ENCODE peak calls at places on chromosomes 2 and 18, in four cellular contexts. O is AG04449, H is GM12865, B is psoas muscle. L is an unnamed sample.

GRCh38 chr2:165114345-165114943 is 89.4 kb downstream of the SCN3A start:
- DNase-seq in B (no peak), H (no peak), O (peak), L (peak)

GRCh38 chr2:214311931-214312749 is 98.7 kb upstream of the VWC2L start:
- DNase-seq in B (no peak), H (no peak), O (no peak), L (no peak)

GRCh38 chr2:178317807-178318206 is 123.5 kb downstream of the OSBPL6 start:
- DNase-seq in B (no peak), H (no peak), O (no peak), L (no peak)

GRCh38 chr2:238601433-238602222 is 174.9 kb downstream of the ASB1 start:
- DNase-seq in H (no peak), B (peak), O (no peak), L (peak)

GRCh38 chr2:28753043-28753683 is 1.5 kb downstream of the PPP1CB start:
- DNase-seq in H (peak), O (no peak), B (peak), L (peak)

GRCh38 chr2:64838817-64839216 is 150.4 kb upstream of the SLC1A4 start:
- DNase-seq in B (no peak), H (no peak), O (peak), L (peak)

GRCh38 chr18:79682896-79683625 is 3.5 kb downstream of the CTDP1 start:
- DNase-seq in B (no peak), O (no peak), H (no peak), L (no peak)

GRCh38 chr2:112148477-112148876 is 10.3 kb downstream of the FBLN7 start:
- DNase-seq in H (no peak), B (no peak), O (no peak), L (no peak)

GRCh38 chr2:128797937-128798336 is 479.3 kb upstream of the HS6ST1 start:
- DNase-seq in O (no peak), B (no peak), H (peak), L (no peak)

GRCh38 chr2:17538022-17538843 is 2.3 kb upstream of the VSNL1 start:
- DNase-seq in H (no peak), O (no peak), B (no peak), L (no peak)

GRCh38 chr18:47453038-47453437 is 201.6 kb upstream of the SKOR2 start:
- DNase-seq in O (no peak), B (no peak), H (no peak), L (no peak)

GRCh38 chr2:227219312-227220105 is 55.1 kb downstream of the COL4A3 start:
- DNase-seq in O (no peak), B (no peak), H (no peak), L (no peak)

GRCh38 chr2:191566347-191566746 is 111.6 kb upstream of the NABP1 start:
- DNase-seq in H (peak), B (no peak), O (no peak), L (no peak)

GRCh38 chr18:29753379-29753778 is 1289.2 kb downstream of the DSC3 start:
- DNase-seq in O (no peak), B (no peak), H (no peak), L (peak)

GRCh38 chr2:105576440-105577241 is 168.1 kb upstream of the NCK2 start:
- DNase-seq in B (no peak), H (peak), O (peak), L (peak)

GRCh38 chr2:780002-780401 is 102.8 kb upstream of the TMEM18 start:
- DNase-seq in O (no peak), B (no peak), H (no peak), L (no peak)

GRCh38 chr2:86416126-86416525 is 25.0 kb upstream of the KDM3A start:
- DNase-seq in O (no peak), B (no peak), H (no peak), L (no peak)

GRCh38 chr2:96800061-96800761 is 15.9 kb upstream of the CNNM3 start:
- DNase-seq in B (peak), O (no peak), H (no peak), L (no peak)

GRCh38 chr18:79786781-79787526 is 10.8 kb upstream of the KCNG2 start:
- DNase-seq in H (no peak), O (peak), B (peak), L (peak)

GRCh38 chr2:206127656-206128055 is 31.6 kb downstream of the NDUFS1 start:
- DNase-seq in B (no peak), H (no peak), O (no peak), L (no peak)

GRCh38 chr2:224646242-224646846 is 61.2 kb upstream of the CUL3 start:
- DNase-seq in H (peak), O (no peak), B (no peak), L (no peak)

GRCh38 chr2:132009177-132009873 is 152.4 kb downstream of the ANKRD30BL start:
- DNase-seq in B (no peak), H (no peak), O (no peak), L (no peak)
- H3K4me3 ChIP-seq in B (peak), H (no peak), O (no peak), L (peak)

DNA sequence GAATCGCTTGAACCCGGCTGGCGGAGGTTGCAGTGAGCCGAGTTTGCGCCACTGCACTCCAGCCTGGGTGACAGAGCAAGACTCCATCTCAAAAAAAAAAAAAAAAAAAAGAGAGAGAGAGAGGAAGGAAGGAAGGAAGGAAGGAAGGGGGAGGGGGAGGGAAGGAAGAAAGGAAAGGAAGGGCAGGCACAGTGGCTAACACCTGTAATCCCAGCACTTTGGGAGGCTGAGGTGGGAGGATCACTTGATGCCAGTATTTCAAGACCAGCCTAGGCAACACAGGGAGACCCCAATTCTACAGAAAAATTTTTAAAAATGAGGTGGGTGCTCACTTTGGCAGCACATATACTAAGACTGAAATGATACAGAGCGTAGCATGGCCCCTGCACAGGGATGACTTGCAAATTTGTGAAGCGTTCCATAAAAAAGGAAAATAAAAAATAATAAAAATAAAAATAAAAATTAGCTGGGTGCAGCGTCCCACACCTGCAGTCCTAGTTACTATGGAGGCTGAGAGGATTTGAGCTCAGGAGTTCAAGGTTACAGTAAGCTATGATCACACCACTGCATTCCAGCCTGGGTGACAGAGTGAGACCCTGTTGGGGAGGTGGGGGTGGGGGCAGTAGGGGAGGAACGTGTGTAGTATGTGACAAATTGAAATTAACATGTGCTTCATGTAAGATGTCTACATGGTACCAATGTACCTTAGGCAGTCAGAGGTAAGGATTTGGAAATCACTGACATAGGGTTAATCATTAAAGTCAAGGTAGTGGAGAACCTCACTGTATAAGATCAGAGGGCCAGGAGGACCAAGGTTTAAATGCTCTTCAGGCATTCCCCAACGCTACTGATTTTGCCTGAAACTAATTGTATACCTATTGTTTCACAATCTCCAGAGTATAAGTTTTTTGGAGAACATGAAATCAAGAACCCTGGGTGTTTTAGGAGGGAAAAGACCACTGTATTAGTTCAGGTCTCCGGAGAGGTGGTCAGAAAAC is 1.4 kb downstream of the WDCP start:
- DNase-seq in H (no peak), O (no peak), B (no peak), L (no peak)
- H3K4me3 ChIP-seq in H (peak), O (peak), B (peak), L (peak)

DNA sequence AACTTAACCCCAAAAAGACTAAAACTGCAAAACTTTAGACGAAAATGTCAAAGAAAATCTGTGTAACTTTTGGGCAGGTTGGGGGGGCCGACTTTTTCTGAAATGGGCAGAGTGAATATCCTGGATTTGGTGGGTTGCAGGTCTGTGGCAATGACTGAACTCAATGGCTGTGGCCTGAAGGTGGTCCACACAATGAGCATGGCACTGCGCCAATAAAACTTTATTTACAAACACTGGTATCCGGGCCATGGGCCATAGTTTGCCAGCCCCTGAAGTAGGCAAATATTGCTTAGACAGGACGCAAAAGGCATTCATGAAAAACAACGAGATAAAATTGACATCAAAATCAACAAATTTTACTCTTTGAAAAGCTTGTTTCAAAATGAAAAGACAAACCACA is 66.2 kb downstream of the RTP5 start:
- DNase-seq in B (no peak), H (no peak), O (no peak), L (no peak)
- H3K4me3 ChIP-seq in B (no peak), H (no peak), O (no peak), L (no peak)

GRCh38 chr2:15942711-15943345 is 2.5 kb downstream of the MYCN start:
- DNase-seq in O (no peak), H (no peak), B (no peak), L (no peak)

GRCh38 chr2:15941970-15942710 is 1.8 kb downstream of the MYCN start:
- DNase-seq in O (no peak), H (no peak), B (peak), L (no peak)

GRCh38 chr2:15944325-15945017 is 4.1 kb downstream of the MYCN start:
- DNase-seq in B (no peak), O (no peak), H (no peak), L (no peak)

GRCh38 chr2:15943914-15944313 is 3.6 kb downstream of the MYCN start:
- DNase-seq in O (no peak), B (no peak), H (no peak), L (peak)

DNA sequence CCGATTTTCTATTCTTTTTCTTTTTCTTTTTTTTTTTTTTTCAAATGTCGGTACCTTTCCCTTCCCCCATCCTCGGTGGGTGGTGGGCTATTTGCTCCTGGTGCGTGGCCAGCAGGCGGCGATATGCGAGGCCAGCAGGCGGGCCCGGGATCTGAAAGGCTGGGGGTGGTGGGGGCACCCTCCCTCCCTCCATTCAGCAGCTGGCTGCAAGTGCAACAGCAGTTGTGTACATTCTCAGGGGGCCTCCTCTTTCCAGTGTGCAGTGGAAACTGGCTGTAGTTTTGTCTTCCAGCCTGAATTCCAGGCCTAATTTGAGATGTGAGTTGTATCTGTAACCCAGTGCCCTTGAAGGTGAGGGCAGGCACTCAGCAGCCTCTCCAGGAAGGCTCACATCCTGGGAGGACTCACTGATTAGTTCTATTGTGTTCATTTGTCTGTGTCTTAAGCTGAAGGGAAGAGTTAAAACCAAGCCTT is 3.1 kb downstream of the MYCN start:
- DNase-seq in O (no peak), H (no peak), B (peak), L (no peak)
- H3K4me3 ChIP-seq in O (no peak), H (no peak), B (peak), L (no peak)